ENCODE peak calls at places on chromosomes 12 and 14, in seven cellular contexts. W is nephron progenitor cell; F is tibial artery; O is CD4-positive, alpha-beta T cell; J is testis; G is fibroblast of lung; Z is neural progenitor cell. V is an unnamed sample.
A peak's percentile ranks its signal among the peaks of the same experiment; 100 is the strongest.

GRCh38 chr12:46124132-46124847 is 133.9 kb upstream of the SCAF11 start:
- DNase-seq in W (no peak), F (no peak), O (no peak), J (no peak), G (peak; percentile 12), Z (no peak), V (no peak)

GRCh38 chr12:42162198-42162597 is 17.5 kb upstream of the GXYLT1 start:
- DNase-seq in W (no peak), F (no peak), O (no peak), J (no peak), G (no peak), Z (no peak), V (no peak)

GRCh38 chr12:27780612-27781408 is 774 bp upstream of the MANSC4 start:
- DNase-seq in W (peak; percentile 29), F (peak; percentile 69), O (peak; percentile 21), J (peak; percentile 87), G (peak; percentile 68), Z (peak; percentile 41), V (no peak)

GRCh38 chr14:25444381-25444780 is 394.4 kb upstream of the STXBP6 start:
- DNase-seq in W (no peak), F (no peak), O (no peak), J (no peak), G (no peak), Z (no peak), V (no peak)

GRCh38 chr14:102338724-102339123 is 19.2 kb downstream of the ZNF839 start:
- DNase-seq in W (no peak), F (peak; percentile 33), O (no peak), J (no peak), G (no peak), Z (no peak), V (no peak)

GRCh38 chr12:109621271-109621671 is 47.7 kb downstream of the MVK start:
- DNase-seq in W (no peak), F (no peak), O (no peak), J (no peak), G (peak; percentile 42), Z (no peak), V (no peak)

GRCh38 chr12:112540021-112540420 is 121.3 kb downstream of the PTPN11 start:
- DNase-seq in W (no peak), F (no peak), O (no peak), J (no peak), G (no peak), Z (no peak), V (no peak)

GRCh38 chr14:58104808-58105207 is 47.2 kb downstream of the ARMH4 start:
- DNase-seq in W (no peak), F (no peak), O (no peak), J (no peak), G (peak; percentile 95), Z (no peak), V (no peak)

GRCh38 chr12:53828598-53828997 is 76.8 kb upstream of the CISTR start:
- DNase-seq in W (no peak), F (no peak), O (no peak), J (no peak), G (no peak), Z (no peak), V (no peak)

GRCh38 chr14:22549304-22549962 is 39.6 kb downstream of the DAD1 start:
- DNase-seq in W (no peak), F (no peak), O (no peak), J (no peak), G (no peak), Z (no peak), V (no peak)

GRCh38 chr12:3441435-3441834 is 49.6 kb upstream of the PRMT8 start:
- DNase-seq in W (no peak), F (no peak), O (no peak), J (no peak), G (no peak), Z (no peak), V (no peak)

GRCh38 chr12:110930348-110931314 is 10.3 kb upstream of the MYL2 start:
- DNase-seq in W (no peak), F (no peak), O (no peak), J (no peak), G (no peak), Z (no peak), V (no peak)

GRCh38 chr14:23366163-23366921 is 1.4 kb upstream of the EFS start:
- DNase-seq in W (peak; percentile 94), F (peak; percentile 92), O (no peak), J (peak; percentile 72), G (peak; percentile 81), Z (peak; percentile 97), V (peak; percentile 97)

GRCh38 chr12:100845095-100845494 is 50.5 kb downstream of the ANO4 start:
- DNase-seq in W (no peak), F (no peak), O (no peak), J (no peak), G (no peak), Z (no peak), V (no peak)

GRCh38 chr12:10163084-10163483 is 8.8 kb downstream of the OLR1 start:
- DNase-seq in W (no peak), F (no peak), O (no peak), J (no peak), G (no peak), Z (no peak), V (no peak)

GRCh38 chr14:71492346-71492745 is 439.9 kb upstream of the RGS6 start:
- DNase-seq in W (no peak), F (no peak), O (no peak), J (no peak), G (peak; percentile 72), Z (no peak), V (no peak)

GRCh38 chr14:100692859-100693558 is 33.7 kb upstream of the DLK1 start:
- DNase-seq in W (no peak), F (no peak), O (no peak), J (no peak), G (peak; percentile 82), Z (no peak), V (no peak)

GRCh38 chr12:105235299-105235746 is 651 bp downstream of the APPL2 start:
- DNase-seq in W (no peak), F (no peak), O (no peak), J (no peak), G (no peak), Z (peak; percentile 12), V (no peak)

GRCh38 chr12:113088037-113088436 is 31.5 kb downstream of the DTX1 start:
- DNase-seq in W (no peak), F (no peak), O (no peak), J (no peak), G (no peak), Z (no peak), V (no peak)

GRCh38 chr14:24605435-24606190 is 3.9 kb downstream of the GZMH start:
- DNase-seq in W (peak; percentile 54), F (no peak), O (peak; percentile 49), J (peak; percentile 59), G (no peak), Z (peak; percentile 53), V (no peak)

GRCh38 chr12:1318327-1319031 is 275.9 kb downstream of the FBXL14 start:
- DNase-seq in W (peak; percentile 43), F (no peak), O (no peak), J (peak; percentile 38), G (peak; percentile 53), Z (peak; percentile 55), V (no peak)

GRCh38 chr12:132955094-132955932 is 793 bp downstream of the ZNF605 start:
- DNase-seq in W (peak; percentile 37), F (no peak), O (no peak), J (peak; percentile 34), G (peak; percentile 81), Z (peak; percentile 64), V (peak; percentile 60)

GRCh38 chr12:31853520-31853919 is 105.7 kb upstream of the RESF1 start:
- DNase-seq in W (no peak), F (no peak), O (no peak), J (no peak), G (no peak), Z (no peak), V (no peak)

GRCh38 chr14:104682107-104682593 is 7.3 kb upstream of the INF2 start:
- DNase-seq in W (peak; percentile 40), F (no peak), O (no peak), J (no peak), G (no peak), Z (peak; percentile 72), V (no peak)

GRCh38 chr12:80655751-80656150 is 51.7 kb upstream of the MYF6 start:
- DNase-seq in W (no peak), F (no peak), O (no peak), J (no peak), G (peak; percentile 34), Z (no peak), V (no peak)

GRCh38 chr14:64191756-64192155 is 102.4 kb downstream of the ESR2 start:
- DNase-seq in W (no peak), F (no peak), O (no peak), J (no peak), G (peak; percentile 85), Z (no peak), V (no peak)

GRCh38 chr12:8081228-8081920 is 700 bp upstream of the NECAP1 start:
- DNase-seq in W (no peak), F (no peak), O (peak; percentile 19), J (peak; percentile 50), G (no peak), Z (no peak), V (no peak)

GRCh38 chr14:87049886-87050820 is 942.8 kb downstream of the GALC start:
- DNase-seq in W (peak; percentile 22), F (no peak), O (no peak), J (peak; percentile 47), G (peak; percentile 44), Z (peak; percentile 46), V (no peak)
- TF ChIP-seq CTCF in W (peak; percentile 51), F (no peak), O (no peak), J (peak; percentile 46), G (peak; percentile 71), Z (peak; percentile 71), V (peak; percentile 54)

DNA sequence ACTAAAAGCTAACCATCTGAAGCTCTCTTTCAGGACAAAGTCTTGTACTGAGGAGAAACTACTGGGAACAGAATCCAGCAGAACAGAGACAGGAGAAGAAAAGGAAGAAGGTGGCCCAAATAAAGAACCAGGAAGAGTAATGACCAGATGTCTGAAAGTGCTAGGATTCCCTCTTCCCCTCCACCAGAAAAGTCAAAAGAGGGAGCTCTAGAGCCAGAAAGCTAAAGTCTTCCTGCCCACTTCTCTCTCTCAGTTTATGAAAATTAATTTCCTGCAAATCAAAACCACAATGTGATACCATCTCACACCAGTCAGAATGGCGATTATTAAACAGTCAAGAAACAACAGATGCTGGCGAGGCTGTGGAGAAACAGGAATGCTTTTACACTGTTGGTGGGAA is 47.2 kb downstream of the SPPL3 start:
- DNase-seq in W (no peak), F (no peak), O (no peak), J (no peak), G (no peak), Z (no peak), V (no peak)
- TF ChIP-seq CTCF in W (no peak), F (no peak), O (peak; percentile 55), J (no peak), G (peak; percentile 45), Z (peak; percentile 13), V (peak; percentile 22)

GRCh38 chr14:38941485-38941884 is 161.6 kb downstream of the SEC23A start:
- DNase-seq in W (no peak), F (no peak), O (no peak), J (no peak), G (no peak), Z (no peak), V (no peak)
- TF ChIP-seq CTCF in W (no peak), F (no peak), O (no peak), J (no peak), G (no peak), Z (no peak), V (no peak)

DNA sequence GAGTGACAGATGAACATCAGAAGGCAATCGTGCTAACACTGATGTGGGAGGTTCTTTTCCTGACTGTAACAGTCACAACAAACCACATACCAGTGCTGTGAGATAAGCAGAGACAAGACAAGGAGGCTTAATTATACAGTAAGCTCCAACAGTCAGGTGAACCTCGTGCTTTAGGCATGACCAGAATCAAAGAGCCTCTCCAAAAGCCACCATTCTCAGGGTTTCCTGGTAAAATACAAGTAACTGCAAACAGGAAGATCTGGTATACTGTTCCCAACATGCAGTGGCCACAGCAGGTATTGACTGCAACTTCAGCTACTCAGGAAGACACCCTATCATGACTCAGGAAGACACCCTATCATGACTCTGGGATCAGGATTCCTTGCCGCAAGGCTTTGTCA is 47.3 kb upstream of the GTF2A1 start:
- DNase-seq in W (no peak), F (no peak), O (no peak), J (no peak), G (no peak), Z (no peak), V (no peak)
- TF ChIP-seq CTCF in W (no peak), F (no peak), O (no peak), J (no peak), G (no peak), Z (no peak), V (no peak)

V was measured in D721Med.